ENCODE peak calls at places on chromosomes 13 and 19, in ten cellular contexts. One of them, this sample, is unnamed.

GRCh38 chr19:10744222-10744847 is 26.5 kb downstream of the DNM2 start:
- DNase-seq in heart right ventricle: no peak
- DNase-seq in RWPE2: no peak
- DNase-seq in IMR-90: no peak
- DNase-seq in SJSA1: no peak
- DNase-seq in left lung: no peak
- DNase-seq in mucosa of descending colon: no peak
- DNase-seq in Peyer's patch: no peak
- DNase-seq in tibial nerve: no peak
- DNase-seq in upper lobe of right lung: no peak
- DNase-seq in this sample: no peak

GRCh38 chr19:19746286-19747213 is 13.6 kb upstream of the ZNF14 start:
- DNase-seq in left lung: no peak
- DNase-seq in upper lobe of right lung: no peak
- DNase-seq in heart right ventricle: no peak
- DNase-seq in IMR-90: no peak
- DNase-seq in Peyer's patch: no peak
- DNase-seq in SJSA1: no peak
- DNase-seq in RWPE2: no peak
- DNase-seq in mucosa of descending colon: no peak
- DNase-seq in tibial nerve: no peak
- DNase-seq in this sample: no peak

GRCh38 chr13:32538234-32538620 is 368 bp downstream of the N4BP2L2 start:
- DNase-seq in RWPE2: no peak
- DNase-seq in tibial nerve: no peak
- DNase-seq in Peyer's patch: peak; percentile 63
- DNase-seq in heart right ventricle: peak; percentile 44
- DNase-seq in left lung: peak; percentile 56
- DNase-seq in SJSA1: peak; percentile 44
- DNase-seq in IMR-90: peak; percentile 62
- DNase-seq in upper lobe of right lung: peak; percentile 71
- DNase-seq in mucosa of descending colon: peak; percentile 62
- DNase-seq in this sample: peak; percentile 60

GRCh38 chr19:31537136-31537535 is 187.9 kb upstream of the TSHZ3 start:
- DNase-seq in RWPE2: no peak
- DNase-seq in IMR-90: no peak
- DNase-seq in upper lobe of right lung: no peak
- DNase-seq in Peyer's patch: no peak
- DNase-seq in SJSA1: peak; percentile 25
- DNase-seq in mucosa of descending colon: no peak
- DNase-seq in left lung: no peak
- DNase-seq in heart right ventricle: no peak
- DNase-seq in tibial nerve: no peak
- DNase-seq in this sample: no peak

GRCh38 chr13:36788276-36788675 is 30.7 kb upstream of the RFXAP start:
- DNase-seq in Peyer's patch: no peak
- DNase-seq in RWPE2: no peak
- DNase-seq in mucosa of descending colon: no peak
- DNase-seq in SJSA1: no peak
- DNase-seq in tibial nerve: no peak
- DNase-seq in left lung: no peak
- DNase-seq in heart right ventricle: no peak
- DNase-seq in upper lobe of right lung: no peak
- DNase-seq in IMR-90: peak; percentile 47
- DNase-seq in this sample: no peak

GRCh38 chr13:114224201-114224600 is 10.5 kb upstream of the CDC16 start:
- DNase-seq in Peyer's patch: no peak
- DNase-seq in SJSA1: no peak
- DNase-seq in heart right ventricle: no peak
- DNase-seq in upper lobe of right lung: no peak
- DNase-seq in left lung: no peak
- DNase-seq in mucosa of descending colon: no peak
- DNase-seq in tibial nerve: no peak
- DNase-seq in RWPE2: no peak
- DNase-seq in IMR-90: no peak
- DNase-seq in this sample: no peak

GRCh38 chr13:100130092-100130491 is 41.2 kb downstream of the PCCA start:
- DNase-seq in mucosa of descending colon: no peak
- DNase-seq in upper lobe of right lung: no peak
- DNase-seq in IMR-90: no peak
- DNase-seq in tibial nerve: no peak
- DNase-seq in left lung: no peak
- DNase-seq in heart right ventricle: peak; percentile 20
- DNase-seq in SJSA1: no peak
- DNase-seq in RWPE2: no peak
- DNase-seq in Peyer's patch: no peak
- DNase-seq in this sample: no peak

GRCh38 chr19:38294090-38294489 is 10.0 kb upstream of the C19orf33 start:
- DNase-seq in IMR-90: no peak
- DNase-seq in upper lobe of right lung: no peak
- DNase-seq in left lung: no peak
- DNase-seq in tibial nerve: no peak
- DNase-seq in RWPE2: no peak
- DNase-seq in heart right ventricle: no peak
- DNase-seq in Peyer's patch: no peak
- DNase-seq in mucosa of descending colon: no peak
- DNase-seq in SJSA1: no peak
- DNase-seq in this sample: no peak

GRCh38 chr13:38804536-38804935 is 117.7 kb downstream of the FREM2 start:
- DNase-seq in SJSA1: no peak
- DNase-seq in heart right ventricle: no peak
- DNase-seq in mucosa of descending colon: no peak
- DNase-seq in Peyer's patch: no peak
- DNase-seq in IMR-90: no peak
- DNase-seq in tibial nerve: no peak
- DNase-seq in left lung: no peak
- DNase-seq in RWPE2: no peak
- DNase-seq in upper lobe of right lung: no peak
- DNase-seq in this sample: no peak

GRCh38 chr19:47707135-47707925 is 5.9 kb upstream of the EHD2 start:
- DNase-seq in Peyer's patch: peak; percentile 56
- DNase-seq in tibial nerve: no peak
- DNase-seq in left lung: peak; percentile 63
- DNase-seq in RWPE2: no peak
- DNase-seq in upper lobe of right lung: peak; percentile 85
- DNase-seq in heart right ventricle: peak; percentile 58
- DNase-seq in IMR-90: peak; percentile 75
- DNase-seq in SJSA1: peak; percentile 84
- DNase-seq in mucosa of descending colon: peak; percentile 65
- DNase-seq in this sample: peak; percentile 84

GRCh38 chr13:44680746-44681355 is 104.7 kb upstream of the TSC22D1 start:
- DNase-seq in heart right ventricle: no peak
- DNase-seq in left lung: no peak
- DNase-seq in mucosa of descending colon: no peak
- DNase-seq in IMR-90: peak; percentile 36
- DNase-seq in upper lobe of right lung: no peak
- DNase-seq in Peyer's patch: no peak
- DNase-seq in SJSA1: no peak
- DNase-seq in RWPE2: no peak
- DNase-seq in tibial nerve: no peak
- DNase-seq in this sample: no peak

GRCh38 chr13:96052655-96053002 is 572 bp downstream of the UGGT2 start:
- DNase-seq in left lung: no peak
- DNase-seq in Peyer's patch: no peak
- DNase-seq in heart right ventricle: no peak
- DNase-seq in SJSA1: no peak
- DNase-seq in mucosa of descending colon: no peak
- DNase-seq in RWPE2: no peak
- DNase-seq in upper lobe of right lung: no peak
- DNase-seq in tibial nerve: no peak
- DNase-seq in IMR-90: peak; percentile 83
- DNase-seq in this sample: no peak

GRCh38 chr13:102128216-102128800 is 273.5 kb downstream of the FGF14 start:
- DNase-seq in IMR-90: peak; percentile 42
- DNase-seq in mucosa of descending colon: no peak
- DNase-seq in left lung: no peak
- DNase-seq in tibial nerve: no peak
- DNase-seq in RWPE2: no peak
- DNase-seq in upper lobe of right lung: no peak
- DNase-seq in SJSA1: no peak
- DNase-seq in heart right ventricle: no peak
- DNase-seq in Peyer's patch: no peak
- DNase-seq in this sample: no peak

GRCh38 chr13:113647351-113648217 is 10.4 kb downstream of the ATP4B start:
- DNase-seq in heart right ventricle: peak; percentile 86
- DNase-seq in tibial nerve: peak; percentile 79
- DNase-seq in IMR-90: no peak
- DNase-seq in Peyer's patch: no peak
- DNase-seq in mucosa of descending colon: peak; percentile 93
- DNase-seq in RWPE2: peak; percentile 74
- DNase-seq in left lung: peak; percentile 93
- DNase-seq in SJSA1: peak; percentile 82
- DNase-seq in upper lobe of right lung: peak; percentile 96
- DNase-seq in this sample: no peak

DNA sequence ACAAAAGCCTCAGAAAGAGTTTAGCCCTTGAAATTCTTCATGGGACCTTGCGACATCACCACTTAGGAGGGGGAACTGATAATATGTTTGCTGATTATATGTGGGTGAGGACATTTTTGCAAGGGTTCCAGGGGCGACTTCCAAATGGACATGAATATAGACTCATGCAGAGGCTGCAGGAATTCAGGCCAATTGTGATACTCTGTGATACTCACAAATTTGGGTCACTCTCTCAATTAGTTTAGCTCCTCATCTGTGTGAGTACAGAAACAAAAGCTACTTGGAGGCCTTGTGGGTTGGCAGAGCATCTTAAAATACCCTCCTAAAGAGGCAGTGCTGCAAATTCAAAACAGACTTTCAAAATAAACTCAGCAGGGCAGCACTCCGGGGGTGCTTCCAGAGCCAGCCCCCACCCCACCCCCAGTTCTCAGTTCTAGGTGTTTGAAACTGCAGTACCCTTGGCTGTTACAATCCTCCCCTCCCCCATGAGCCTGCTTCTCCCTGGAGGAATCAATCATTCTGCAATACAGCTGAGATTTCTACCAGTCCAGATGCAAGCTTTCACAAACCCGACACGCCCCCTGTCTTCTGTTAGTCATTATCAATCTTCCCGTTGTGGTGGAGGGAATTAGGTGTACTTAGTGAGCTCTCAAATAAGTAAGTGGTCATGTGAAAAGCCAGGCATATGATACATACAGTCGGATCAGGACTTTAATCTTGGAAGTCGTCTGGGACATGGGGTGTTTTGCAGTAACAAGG is 96.9 kb upstream of the MBNL2 start:
- DNase-seq in mucosa of descending colon: no peak
- DNase-seq in Peyer's patch: no peak
- DNase-seq in IMR-90: peak; percentile 74
- DNase-seq in heart right ventricle: no peak
- DNase-seq in tibial nerve: peak; percentile 41
- DNase-seq in upper lobe of right lung: no peak
- DNase-seq in SJSA1: no peak
- DNase-seq in left lung: no peak
- DNase-seq in RWPE2: peak; percentile 68
- DNase-seq in this sample: peak; percentile 44
- H3K4me1 ChIP-seq in mucosa of descending colon: peaks cover 3% of the 10 kb centered on the region
- H3K4me1 ChIP-seq in Peyer's patch: no peaks in the 10 kb centered on the region
- H3K4me1 ChIP-seq in IMR-90: peaks cover 28% of the 10 kb centered on the region
- H3K4me1 ChIP-seq in heart right ventricle: peaks cover 5% of the 10 kb centered on the region
- H3K4me1 ChIP-seq in tibial nerve: peaks cover 49% of the 10 kb centered on the region
- H3K4me1 ChIP-seq in upper lobe of right lung: peaks cover 44% of the 10 kb centered on the region
- H3K4me1 ChIP-seq in SJSA1: peaks cover 52% of the 10 kb centered on the region
- H3K4me1 ChIP-seq in left lung: peaks cover 38% of the 10 kb centered on the region
- H3K4me1 ChIP-seq in RWPE2: peaks cover 50% of the 10 kb centered on the region
- H3K4me1 ChIP-seq in this sample: peaks cover 62% of the 10 kb centered on the region

GRCh38 chr19:7644550-7644877 is 7.6 kb downstream of the STXBP2 start:
- DNase-seq in heart right ventricle: no peak
- DNase-seq in tibial nerve: no peak
- DNase-seq in upper lobe of right lung: no peak
- DNase-seq in RWPE2: no peak
- DNase-seq in mucosa of descending colon: no peak
- DNase-seq in SJSA1: no peak
- DNase-seq in Peyer's patch: no peak
- DNase-seq in IMR-90: no peak
- DNase-seq in left lung: no peak
- DNase-seq in this sample: no peak
- H3K9me3 ChIP-seq in heart right ventricle: no peaks in the 10 kb centered on the region
- H3K9me3 ChIP-seq in tibial nerve: no peaks in the 10 kb centered on the region
- H3K9me3 ChIP-seq in upper lobe of right lung: no peaks in the 10 kb centered on the region
- H3K9me3 ChIP-seq in RWPE2: no peaks in the 10 kb centered on the region
- H3K9me3 ChIP-seq in mucosa of descending colon: no peaks in the 10 kb centered on the region
- H3K9me3 ChIP-seq in SJSA1: no peaks in the 10 kb centered on the region
- H3K9me3 ChIP-seq in Peyer's patch: no peaks in the 10 kb centered on the region
- H3K9me3 ChIP-seq in IMR-90: no peaks in the 10 kb centered on the region
- H3K9me3 ChIP-seq in left lung: no peaks in the 10 kb centered on the region
- H3K9me3 ChIP-seq in this sample: no peaks in the 10 kb centered on the region

DNA sequence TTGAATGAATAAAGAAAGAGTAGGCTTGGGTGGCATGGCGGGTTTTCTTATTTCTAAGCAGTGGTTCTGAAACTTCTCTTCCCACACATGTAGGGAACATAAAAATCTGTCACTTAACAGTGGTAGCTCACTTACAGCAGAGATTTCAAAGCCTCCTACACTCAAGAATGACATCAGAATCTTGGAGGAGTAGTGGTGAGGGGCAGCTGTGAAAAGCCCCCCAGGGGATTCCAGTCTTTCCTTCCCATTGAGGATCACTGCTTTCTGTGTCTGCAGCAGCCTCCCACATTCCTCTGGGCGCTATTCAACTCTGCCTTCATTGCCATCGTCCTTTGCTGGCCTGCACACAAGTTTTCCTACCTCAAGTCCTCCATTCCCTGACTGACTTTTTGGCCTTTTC is 8.6 kb upstream of the NEK5 start:
- DNase-seq in upper lobe of right lung: no peak
- DNase-seq in mucosa of descending colon: no peak
- DNase-seq in IMR-90: no peak
- DNase-seq in RWPE2: no peak
- DNase-seq in SJSA1: no peak
- DNase-seq in heart right ventricle: no peak
- DNase-seq in left lung: no peak
- DNase-seq in tibial nerve: no peak
- DNase-seq in Peyer's patch: no peak
- DNase-seq in this sample: no peak
- H3K4me1 ChIP-seq in upper lobe of right lung: no peaks in the 10 kb centered on the region
- H3K4me1 ChIP-seq in mucosa of descending colon: no peaks in the 10 kb centered on the region
- H3K4me1 ChIP-seq in IMR-90: no peaks in the 10 kb centered on the region
- H3K4me1 ChIP-seq in RWPE2: no peaks in the 10 kb centered on the region
- H3K4me1 ChIP-seq in SJSA1: no peaks in the 10 kb centered on the region
- H3K4me1 ChIP-seq in heart right ventricle: no peaks in the 10 kb centered on the region
- H3K4me1 ChIP-seq in left lung: no peaks in the 10 kb centered on the region
- H3K4me1 ChIP-seq in tibial nerve: no peaks in the 10 kb centered on the region
- H3K4me1 ChIP-seq in Peyer's patch: no peaks in the 10 kb centered on the region
- H3K4me1 ChIP-seq in this sample: no peaks in the 10 kb centered on the region

DNA sequence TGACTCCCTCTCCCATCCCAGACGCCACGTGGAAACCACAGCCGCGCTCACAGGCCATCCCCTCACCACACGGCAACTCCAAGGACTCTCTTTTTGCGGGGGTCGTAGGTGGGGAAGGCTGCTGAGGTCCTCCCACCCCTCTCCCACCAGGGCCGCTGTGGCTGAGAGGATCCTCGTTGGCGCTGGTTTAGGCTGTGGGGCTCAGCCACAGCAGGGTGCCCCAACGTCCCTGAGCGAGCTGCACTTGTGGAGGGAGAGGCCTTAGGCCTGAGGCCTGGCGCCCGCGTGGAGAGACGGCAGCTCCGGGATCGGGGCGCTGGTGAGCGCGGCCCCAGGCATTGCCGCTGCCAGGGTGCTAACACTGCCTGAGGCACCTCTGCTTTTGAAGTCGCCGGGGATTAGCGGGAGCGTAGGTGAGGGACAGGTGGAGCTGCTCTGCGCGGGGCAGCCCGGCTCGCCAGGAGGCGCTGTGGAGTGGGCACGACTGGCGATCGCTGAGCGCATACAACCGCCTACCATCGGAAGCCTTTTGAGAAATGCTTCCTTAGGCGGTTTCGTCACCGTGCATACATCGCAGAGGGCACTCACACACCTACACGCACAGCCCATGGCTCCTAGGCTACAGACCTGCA is 9.0 kb downstream of the ZSCAN1 start:
- DNase-seq in mucosa of descending colon: no peak
- DNase-seq in upper lobe of right lung: no peak
- DNase-seq in IMR-90: no peak
- DNase-seq in heart right ventricle: no peak
- DNase-seq in Peyer's patch: no peak
- DNase-seq in left lung: no peak
- DNase-seq in RWPE2: no peak
- DNase-seq in tibial nerve: no peak
- DNase-seq in SJSA1: no peak
- DNase-seq in this sample: no peak
- H3K9me3 ChIP-seq in mucosa of descending colon: peaks cover 87% of the 10 kb centered on the region
- H3K9me3 ChIP-seq in upper lobe of right lung: peaks cover 10% of the 10 kb centered on the region
- H3K9me3 ChIP-seq in IMR-90: peaks cover 74% of the 10 kb centered on the region
- H3K9me3 ChIP-seq in heart right ventricle: peaks cover 11% of the 10 kb centered on the region
- H3K9me3 ChIP-seq in Peyer's patch: no peaks in the 10 kb centered on the region
- H3K9me3 ChIP-seq in left lung: no peaks in the 10 kb centered on the region
- H3K9me3 ChIP-seq in RWPE2: peaks cover 7% of the 10 kb centered on the region
- H3K9me3 ChIP-seq in tibial nerve: no peaks in the 10 kb centered on the region
- H3K9me3 ChIP-seq in SJSA1: peaks cover 34% of the 10 kb centered on the region
- H3K9me3 ChIP-seq in this sample: peaks cover 28% of the 10 kb centered on the region

This sample was measured in Caco-2.